ENCODE peak calls at places on chromosomes 4 and X, in seven cellular contexts. Y is fibroblast of lung, I is H1, B is transverse colon, T is heart right ventricle, C is cardiac muscle cell, G is breast epithelium. U is an unnamed sample.

GRCh38 chrX:56794831-56795230 is 65.8 kb downstream of the NBDY start:
- DNase-seq in I (peak), Y (no peak), T (no peak), C (no peak), G (no peak), B (no peak), U (peak)

GRCh38 chrX:17613979-17614572 is 123.2 kb upstream of the SCML1 start:
- DNase-seq in Y (peak), B (no peak), C (peak), T (no peak), I (no peak), G (no peak), U (no peak)

GRCh38 chr4:23770011-23770410 is 119.8 kb downstream of the PPARGC1A start:
- DNase-seq in I (no peak), B (no peak), G (no peak), T (no peak), C (no peak), Y (peak), U (no peak)

GRCh38 chrX:131139072-131139471 is 80.9 kb downstream of the ARHGAP36 start:
- DNase-seq in Y (no peak), C (no peak), T (no peak), I (no peak), B (no peak), G (no peak), U (no peak)

GRCh38 chr4:41949531-41949930 is 14.3 kb downstream of the TMEM33 start:
- DNase-seq in B (no peak), I (no peak), C (no peak), Y (no peak), T (no peak), G (no peak), U (no peak)

GRCh38 chr4:26609398-26609797 is 25.5 kb downstream of the TBC1D19 start:
- DNase-seq in I (no peak), T (no peak), G (no peak), Y (no peak), C (no peak), B (no peak), U (no peak)

GRCh38 chr4:35697203-35697736 is 547.0 kb downstream of the ARAP2 start:
- DNase-seq in Y (no peak), G (no peak), T (no peak), I (no peak), B (no peak), C (no peak), U (no peak)

GRCh38 chr4:96593422-96593821 is 753.5 kb downstream of the PDHA2 start:
- DNase-seq in C (no peak), Y (peak), T (no peak), B (no peak), G (no peak), I (no peak), U (no peak)

GRCh38 chr4:7699040-7699439 is 240.6 kb downstream of the AFAP1 start:
- DNase-seq in Y (peak), I (no peak), T (peak), G (peak), C (no peak), B (no peak), U (no peak)

GRCh38 chrX:122133478-122133877 is 1050.6 kb upstream of the GRIA3 start:
- DNase-seq in C (no peak), T (no peak), I (no peak), Y (no peak), G (no peak), B (no peak), U (no peak)

GRCh38 chr4:54998991-54999390 is 126.4 kb downstream of the KDR start:
- DNase-seq in G (no peak), T (no peak), C (peak), Y (peak), I (no peak), B (no peak), U (no peak)

GRCh38 chrX:3712080-3712869 is 1.2 kb downstream of the PRKX start:
- DNase-seq in I (no peak), T (peak), G (no peak), C (peak), Y (peak), B (peak), U (no peak)

GRCh38 chr4:55356991-55357461 is 11.0 kb downstream of the SRD5A3 start:
- DNase-seq in Y (peak), G (no peak), T (no peak), I (peak), B (no peak), C (no peak), U (no peak)

GRCh38 chrX:93594780-93595179 is 78.6 kb downstream of the NAP1L3 start:
- DNase-seq in T (no peak), I (no peak), Y (no peak), G (no peak), B (no peak), C (peak), U (no peak)

GRCh38 chrX:93585661-93586060 is 87.7 kb downstream of the NAP1L3 start:
- DNase-seq in B (no peak), G (no peak), I (no peak), T (no peak), Y (no peak), C (no peak), U (no peak)

DNA sequence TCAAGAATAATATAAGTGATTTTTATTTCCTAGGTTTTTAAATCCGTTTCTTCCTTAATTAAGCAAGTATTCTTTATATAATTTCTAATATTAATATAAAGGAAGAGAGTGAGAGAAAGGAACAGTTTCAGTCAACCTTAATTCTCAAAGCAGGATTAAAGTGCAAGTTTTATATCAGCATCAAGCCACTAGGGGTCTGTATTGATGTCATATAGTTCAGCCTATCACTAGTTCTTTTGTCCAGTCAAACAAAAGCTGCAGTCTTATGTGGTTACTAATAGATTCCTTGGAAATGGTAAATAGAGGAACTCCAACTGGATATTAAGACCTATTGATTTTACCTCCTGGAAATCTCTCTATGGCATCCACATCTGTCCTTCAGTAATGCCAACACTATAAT is 82.0 kb downstream of the NAP1L3 start:
- DNase-seq in C (no peak), B (no peak), Y (no peak), T (no peak), G (no peak), I (no peak), U (no peak)
- H3K27ac ChIP-seq in C (no peak), B (no peak), Y (no peak), T (no peak), G (no peak), I (no peak), U (no peak)

GRCh38 chr4:186079698-186080097 is 10.7 kb downstream of the TLR3 start:
- DNase-seq in B (no peak), G (no peak), C (peak), I (peak), Y (no peak), T (no peak), U (no peak)

GRCh38 chr4:186078977-186079697 is 10.2 kb downstream of the TLR3 start:
- DNase-seq in I (no peak), T (no peak), Y (peak), G (no peak), B (no peak), C (peak), U (no peak)

DNA sequence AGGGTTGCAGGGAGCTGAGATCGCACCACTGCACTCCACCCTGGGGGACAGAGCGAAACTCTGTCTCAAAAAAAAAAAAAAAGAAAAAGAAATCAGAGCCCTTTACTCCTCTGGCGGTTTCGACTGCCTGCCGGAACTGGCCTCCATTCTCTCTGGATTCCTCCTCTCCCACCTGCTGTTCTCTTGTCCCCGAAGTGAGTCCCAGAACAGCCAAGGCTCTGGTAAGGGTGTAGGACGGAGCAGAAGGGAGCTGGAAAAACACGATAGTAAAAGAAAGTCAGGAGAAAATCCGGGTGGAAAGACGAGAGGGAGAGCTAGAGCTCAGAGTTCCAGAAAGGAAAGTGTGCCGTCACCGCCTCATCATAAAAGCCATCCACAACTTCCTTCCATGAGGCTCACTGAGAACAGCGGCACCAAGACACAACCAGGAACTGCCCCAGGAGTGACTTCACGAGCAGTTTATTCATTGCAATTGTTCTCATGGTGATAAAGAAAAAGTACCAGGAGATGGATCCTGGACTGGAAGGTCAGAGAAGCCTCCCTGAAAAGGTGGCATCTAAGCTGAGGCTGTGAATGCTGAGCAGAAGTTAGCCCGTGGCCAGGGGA is 12.3 kb downstream of the TLR3 start:
- DNase-seq in B (no peak), Y (no peak), C (no peak), T (no peak), I (peak), G (no peak), U (no peak)
- H3K4me3 ChIP-seq in B (no peak), Y (no peak), C (no peak), T (no peak), I (peak), G (no peak), U (no peak)

DNA sequence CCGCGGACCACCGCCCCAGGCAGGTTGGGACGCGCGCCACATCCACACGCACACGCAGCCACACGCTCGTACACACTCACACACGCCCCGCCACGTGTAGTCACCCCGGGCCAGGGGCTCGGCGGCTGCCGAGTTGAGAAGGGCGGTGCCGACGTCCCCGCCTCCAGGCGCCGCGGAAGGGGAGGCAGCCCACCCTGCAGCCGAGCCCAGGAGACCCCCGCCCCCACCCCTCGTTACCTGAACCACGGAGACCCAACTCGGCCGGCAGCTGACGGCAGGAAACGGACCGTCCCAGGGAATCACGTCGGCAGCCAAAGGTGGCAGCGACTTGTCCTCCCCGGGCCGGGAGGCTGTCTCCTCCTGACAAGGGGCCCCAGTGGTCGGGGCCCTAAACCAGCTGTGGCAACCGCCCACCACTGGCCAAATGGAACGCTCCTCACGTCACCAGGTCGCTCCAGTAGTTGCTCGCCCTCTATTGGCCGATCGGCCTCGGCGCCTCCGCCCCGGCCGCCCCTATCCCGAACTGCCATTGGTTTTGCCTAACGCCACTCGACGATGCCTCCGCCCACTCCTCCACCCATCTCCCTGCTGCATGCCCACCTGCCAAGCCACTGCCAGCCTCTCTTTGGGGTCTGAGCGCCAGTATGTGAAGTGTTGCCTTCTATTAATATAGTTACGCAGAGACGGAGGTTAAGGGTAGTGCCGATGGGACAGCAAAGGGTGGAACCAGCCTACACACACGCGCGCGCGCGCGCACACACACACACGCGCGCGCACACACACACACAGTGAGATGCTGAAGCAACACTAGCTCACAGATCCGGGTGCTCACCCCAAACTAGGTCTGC is at the start of gene ZDHHC9:
- DNase-seq in Y (peak), G (peak), C (peak), T (peak), B (peak), I (peak), U (peak)
- TF ChIP-seq CTCF in Y (no peak), G (no peak), C (no peak), T (no peak), B (no peak), I (no peak), U (no peak)

GRCh38 chr4:3406021-3406420 is 35.7 kb upstream of the HGFAC start:
- DNase-seq in I (no peak), T (no peak), B (no peak), Y (no peak), C (no peak), G (no peak), U (peak)

GRCh38 chr4:3407171-3407771 is 34.5 kb upstream of the HGFAC start:
- DNase-seq in T (no peak), I (no peak), B (no peak), G (no peak), C (no peak), Y (no peak), U (no peak)

GRCh38 chr4:3407930-3408792 is 33.6 kb upstream of the HGFAC start:
- DNase-seq in G (no peak), B (no peak), I (no peak), C (no peak), T (no peak), Y (no peak), U (no peak)

GRCh38 chr4:3405176-3405575 is 36.6 kb upstream of the HGFAC start:
- DNase-seq in T (no peak), Y (no peak), C (no peak), B (no peak), G (no peak), I (no peak), U (peak)

GRCh38 chr4:3406431-3406830 is 35.3 kb upstream of the HGFAC start:
- DNase-seq in G (no peak), I (no peak), B (no peak), Y (no peak), C (no peak), T (no peak), U (no peak)
- H3K27ac ChIP-seq in G (no peak), I (no peak), B (no peak), Y (no peak), C (no peak), T (no peak), U (no peak)